ENCODE peak calls at places on chromosomes 1 and 21, in seven cellular contexts. V, G, W, C, Q, H and O are unnamed samples.

GRCh38 chr1:68293122-68293521 is 60.8 kb upstream of the WLS start:
- DNase-seq in H (no peak), V (peak), W (no peak), C (no peak), Q (no peak), G (no peak), O (no peak)

GRCh38 chr1:205775717-205776056 is 405 bp upstream of the RAB29 start:
- DNase-seq in W (peak), V (peak), G (no peak), C (no peak), Q (no peak), H (peak), O (peak)

GRCh38 chr1:225973158-225973557 is 26.0 kb downstream of the SDE2 start:
- DNase-seq in W (no peak), C (no peak), H (peak), Q (no peak), V (no peak), G (no peak), O (no peak)

GRCh38 chr1:244207935-244208244 is 156.8 kb downstream of the ZBTB18 start:
- DNase-seq in V (no peak), Q (no peak), W (no peak), C (no peak), G (no peak), H (no peak), O (peak)

GRCh38 chr1:178458203-178458602 is 38.6 kb downstream of the CLEC20A start:
- DNase-seq in C (no peak), Q (no peak), V (no peak), H (no peak), G (no peak), W (no peak), O (no peak)

GRCh38 chr1:175174702-175175102 is 17.9 kb downstream of the KIAA0040 start:
- DNase-seq in Q (no peak), C (no peak), V (no peak), W (no peak), H (no peak), G (no peak), O (no peak)

GRCh38 chr1:70353641-70354331 is 736 bp downstream of the ANKRD13C start:
- DNase-seq in C (no peak), W (peak), H (peak), V (peak), Q (no peak), G (peak), O (peak)

GRCh38 chr1:55480396-55480795 is 265.2 kb upstream of the USP24 start:
- DNase-seq in V (no peak), C (no peak), Q (no peak), H (no peak), G (no peak), W (no peak), O (no peak)

GRCh38 chr1:161159087-161159914 is at the start of gene USP21:
- DNase-seq in W (peak), C (peak), Q (peak), G (peak), H (peak), V (peak), O (peak)

GRCh38 chr1:81670286-81670685 is 130.4 kb upstream of the ADGRL2 start:
- DNase-seq in H (peak), C (peak), V (peak), G (peak), W (peak), Q (peak), O (peak)

GRCh38 chr1:187114788-187115187 is 286.0 kb downstream of the PLA2G4A start:
- DNase-seq in Q (no peak), H (no peak), C (no peak), G (no peak), V (no peak), W (no peak), O (no peak)

GRCh38 chr21:18387994-18388393 is 15.6 kb downstream of the TMPRSS15 start:
- DNase-seq in G (no peak), W (no peak), H (no peak), Q (no peak), V (no peak), C (no peak), O (no peak)

GRCh38 chr1:202235003-202235660 is 41.5 kb downstream of the LGR6 start:
- DNase-seq in C (no peak), G (no peak), H (no peak), V (no peak), W (no peak), Q (no peak), O (no peak)

GRCh38 chr1:25549273-25550154 is 6.1 kb downstream of the LDLRAP1 start:
- DNase-seq in Q (no peak), W (peak), C (no peak), V (peak), H (peak), G (no peak), O (peak)

GRCh38 chr1:178284059-178284458 is 190.2 kb downstream of the RASAL2 start:
- DNase-seq in H (no peak), G (no peak), W (no peak), Q (no peak), C (no peak), V (no peak), O (no peak)

GRCh38 chr1:201515062-201515750 is 8.3 kb upstream of the CSRP1 start:
- DNase-seq in C (no peak), V (no peak), G (no peak), Q (no peak), H (no peak), W (no peak), O (no peak)

GRCh38 chr21:44019568-44019958 is 7.5 kb downstream of the TRAPPC10 start:
- DNase-seq in G (no peak), W (no peak), V (no peak), C (no peak), Q (no peak), H (no peak), O (no peak)

GRCh38 chr1:221777434-221778072 is 35.7 kb upstream of the DUSP10 start:
- DNase-seq in W (no peak), H (no peak), Q (no peak), G (no peak), V (no peak), C (no peak), O (no peak)

GRCh38 chr1:181089017-181089776 is 697 bp downstream of the IER5 start:
- DNase-seq in G (no peak), H (no peak), V (no peak), W (no peak), C (no peak), Q (peak), O (no peak)

GRCh38 chr1:85628791-85629531 is 48.4 kb downstream of the CCN1 start:
- DNase-seq in W (peak), V (peak), C (peak), H (peak), G (peak), Q (no peak), O (peak)

GRCh38 chr1:203321273-203322052 is 16.1 kb downstream of the BTG2 start:
- DNase-seq in Q (no peak), G (no peak), W (no peak), H (no peak), V (no peak), C (no peak), O (no peak)

GRCh38 chr21:43667191-43667904 is 8.0 kb downstream of the RRP1B start:
- DNase-seq in C (no peak), W (peak), H (peak), Q (no peak), V (peak), G (no peak), O (peak)

GRCh38 chr21:24395320-24395933 is 1211.9 kb downstream of the MRPL39 start:
- DNase-seq in W (no peak), C (no peak), V (no peak), H (no peak), G (no peak), Q (no peak), O (no peak)

GRCh38 chr1:165070675-165071074 is 285.8 kb downstream of the LMX1A start:
- DNase-seq in W (no peak), G (no peak), Q (no peak), V (no peak), C (no peak), H (no peak), O (no peak)

GRCh38 chr1:72326494-72326893 is 44.2 kb upstream of the NEGR1 start:
- DNase-seq in C (no peak), Q (no peak), H (no peak), G (no peak), W (peak), V (no peak), O (no peak)

GRCh38 chr1:145959957-145960467 is 2.2 kb upstream of the LIX1L start:
- DNase-seq in V (no peak), G (no peak), Q (no peak), W (no peak), C (no peak), H (no peak), O (no peak)

GRCh38 chr1:54581621-54582035 is 33.6 kb downstream of the ACOT11 start:
- DNase-seq in C (no peak), W (peak), V (peak), Q (peak), G (peak), H (peak), O (peak)

GRCh38 chr1:34655206-34655909 is 99.5 kb upstream of the GJB5 start:
- DNase-seq in C (no peak), W (no peak), H (no peak), V (no peak), Q (no peak), G (no peak), O (no peak)

GRCh38 chr1:31699341-31699891 is 4.4 kb downstream of the COL16A1 start:
- DNase-seq in W (no peak), C (no peak), H (no peak), G (no peak), V (no peak), Q (no peak), O (no peak)

GRCh38 chr1:116262995-116263385 is 110.1 kb upstream of the ATP1A1 start:
- DNase-seq in Q (no peak), C (no peak), H (no peak), V (no peak), W (no peak), G (no peak), O (no peak)

GRCh38 chr1:200912737-200913407 is 18.2 kb downstream of the INAVA start:
- DNase-seq in H (peak), V (no peak), C (no peak), Q (no peak), G (no peak), W (no peak), O (no peak)

GRCh38 chr1:31791131-31791858 is 24.5 kb downstream of the SPOCD1 start:
- DNase-seq in C (no peak), W (no peak), Q (no peak), G (no peak), H (no peak), V (no peak), O (no peak)

GRCh38 chr21:46618738-46619369 is 14.0 kb upstream of the S100B start:
- DNase-seq in Q (no peak), W (no peak), V (no peak), G (no peak), H (no peak), C (no peak), O (no peak)

GRCh38 chr1:112956503-112957132 is 622 bp upstream of the SLC16A1 start:
- DNase-seq in C (no peak), H (peak), Q (no peak), G (no peak), W (no peak), V (no peak), O (no peak)

GRCh38 chr1:151013518-151013917 is 5.3 kb downstream of the PRUNE1 start:
- DNase-seq in W (peak), H (no peak), G (no peak), V (peak), Q (no peak), C (no peak), O (no peak)

GRCh38 chr1:160394673-160395072 is 5.7 kb upstream of the VANGL2 start:
- DNase-seq in H (no peak), G (no peak), W (no peak), C (no peak), V (no peak), Q (no peak), O (no peak)

GRCh38 chr1:18636762-18637552 is 6.3 kb downstream of the PAX7 start:
- DNase-seq in V (no peak), G (no peak), W (no peak), H (no peak), C (no peak), Q (no peak), O (no peak)
- H3K4me3 ChIP-seq in V (no peak), G (no peak), W (no peak), H (no peak), C (no peak), Q (no peak), O (no peak)

DNA sequence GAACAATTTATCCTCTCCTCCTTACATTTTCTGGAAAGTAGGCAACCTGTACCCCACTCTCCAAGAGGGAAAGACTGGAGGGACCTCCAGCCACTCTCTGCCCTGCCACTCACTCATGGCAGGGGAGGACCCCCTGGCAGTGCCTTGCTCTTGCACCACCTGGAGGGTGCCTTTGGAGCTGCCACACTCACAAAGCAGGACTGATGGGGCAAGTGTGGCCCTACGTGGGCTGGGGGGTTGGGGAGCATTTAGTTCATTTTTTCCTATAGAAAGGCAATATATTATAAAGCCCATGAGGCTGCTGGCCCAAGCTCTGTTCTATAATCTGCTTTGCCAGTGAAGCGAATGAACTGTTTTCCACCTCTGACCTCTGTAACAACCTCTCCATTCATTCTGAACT is 50.3 kb downstream of the GPR161 start:
- DNase-seq in Q (no peak), C (no peak), V (no peak), H (no peak), W (no peak), G (no peak), O (no peak)
- TF ChIP-seq CTCF in Q (no peak), C (peak), V (no peak), H (no peak), W (no peak), G (peak), O (no peak)

GRCh38 chr1:18549131-18549530 is 68.4 kb downstream of the KLHDC7A start:
- DNase-seq in W (no peak), H (no peak), C (no peak), G (no peak), V (no peak), Q (no peak), O (no peak)
- H3K4me3 ChIP-seq in W (no peak), H (no peak), C (no peak), G (no peak), V (no peak), Q (no peak), O (no peak)

DNA sequence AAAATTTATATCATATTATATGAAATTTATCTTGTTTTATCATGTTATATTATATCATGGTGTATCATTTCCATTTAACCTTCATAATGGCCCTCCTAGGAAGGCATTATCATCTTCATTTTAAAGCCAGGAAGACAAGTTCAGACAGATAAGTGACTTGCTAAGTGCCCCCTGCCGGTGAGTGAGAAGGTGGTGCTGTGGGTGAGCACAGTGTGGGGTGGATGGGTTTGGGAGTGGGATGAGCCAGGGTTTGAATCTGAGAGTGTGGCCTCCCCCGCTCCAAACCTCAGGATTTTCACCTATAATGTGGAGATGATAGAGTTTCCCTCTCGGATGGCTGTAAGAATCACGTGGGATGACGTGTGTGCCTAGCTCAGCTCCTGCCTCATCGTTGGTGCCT is 108.7 kb upstream of the IGSF21 start:
- DNase-seq in C (no peak), H (no peak), V (peak), G (no peak), W (peak), Q (no peak), O (no peak)
- TF ChIP-seq CTCF in C (peak), H (no peak), V (peak), G (peak), W (peak), Q (no peak), O (peak)

GRCh38 chr1:209755926-209756607 is at the start of gene TRAF3IP3:
- DNase-seq in V (no peak), Q (no peak), W (no peak), C (no peak), G (no peak), H (no peak), O (no peak)
- H3K4me3 ChIP-seq in V (no peak), Q (no peak), W (no peak), C (no peak), G (no peak), H (no peak), O (no peak)